ENCODE peak calls at places on chromosomes 12 and 14, in five cellular contexts. T is heart right ventricle; V is left lung; E is right lobe of liver; A is CD4-positive, alpha-beta memory T cell. X is an unnamed sample. For H3K36me3, the result is how much of the 10 kb centered on the place peaks cover.

GRCh38 chr12:124497039-124497438 is 70.4 kb downstream of the NCOR2 start:
- DNase-seq in E (no peak), A (no peak), V (no peak), T (peak), X (peak)

GRCh38 chr12:132734206-132734605 is 23.6 kb downstream of the PGAM5 start:
- DNase-seq in V (peak), E (no peak), A (no peak), T (no peak), X (no peak)

GRCh38 chr12:18224745-18225144 is 36.6 kb upstream of the PIK3C2G start:
- DNase-seq in V (no peak), E (no peak), A (no peak), T (no peak), X (no peak)

GRCh38 chr14:64778114-64778754 is 74.0 kb downstream of the PLEKHG3 start:
- DNase-seq in A (no peak), T (no peak), V (no peak), E (peak), X (peak)

GRCh38 chr14:77883479-77884238 is 83.8 kb downstream of the ADCK1 start:
- DNase-seq in E (no peak), A (no peak), V (no peak), T (no peak), X (no peak)

GRCh38 chr12:19058235-19059021 is 71.1 kb upstream of the PLEKHA5 start:
- DNase-seq in V (no peak), A (no peak), E (no peak), T (no peak), X (no peak)

GRCh38 chr14:106455026-106455425 is 928.6 kb downstream of the TMEM121 start:
- DNase-seq in E (no peak), T (no peak), V (no peak), A (no peak), X (no peak)

GRCh38 chr14:31270196-31270772 is 62.7 kb upstream of the HECTD1 start:
- DNase-seq in V (no peak), E (no peak), T (no peak), A (no peak), X (no peak)

GRCh38 chr12:80178846-80179245 is 79.5 kb downstream of the OTOGL start:
- DNase-seq in V (no peak), E (no peak), T (no peak), A (no peak), X (no peak)

GRCh38 chr12:104999347-104999685 is 13.2 kb downstream of the NOPCHAP1 start:
- DNase-seq in A (no peak), E (no peak), T (no peak), V (no peak), X (no peak)

GRCh38 chr12:50121636-50122035 is 9.6 kb downstream of the COX14 start:
- DNase-seq in A (no peak), V (no peak), E (no peak), T (no peak), X (no peak)
- H3K36me3 ChIP-seq in A (half or more), V (half or more), E (under half), T (half or more), X (half or more)

GRCh38 chr14:68141531-68142088 is 322.0 kb downstream of the RAD51B start:
- DNase-seq in A (no peak), E (no peak), T (no peak), V (no peak), X (no peak)
- H3K36me3 ChIP-seq in A (under half), E (under half), T (under half), V (under half), X (under half)

DNA sequence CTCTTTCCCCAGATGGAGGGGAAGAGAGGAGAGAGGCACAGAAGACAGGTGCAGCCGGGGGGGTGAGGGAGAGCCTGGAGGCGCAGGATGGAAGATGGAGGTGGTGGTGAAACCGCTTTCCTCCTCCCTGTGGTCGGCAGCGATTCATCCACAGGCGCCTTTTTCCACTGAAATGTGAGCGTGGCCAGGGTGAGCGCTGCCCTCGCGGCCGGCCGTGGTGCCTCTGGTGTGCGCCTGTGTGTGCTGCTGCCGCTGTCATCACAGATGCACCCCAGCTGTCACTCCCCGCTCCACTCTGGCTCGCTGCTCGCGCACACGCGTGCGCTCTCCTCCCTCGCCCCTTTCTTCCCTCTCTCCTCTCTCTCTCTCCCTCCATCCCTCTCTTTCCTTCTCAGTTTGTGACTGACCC is at the start of gene LRTM2:
- DNase-seq in T (no peak), V (no peak), E (no peak), A (no peak), X (no peak)
- H3K36me3 ChIP-seq in T (under half), V (under half), E (under half), A (under half), X (under half)

GRCh38 chr14:75030147-75030546 is 21.1 kb downstream of the MLH3 start:
- DNase-seq in E (no peak), V (no peak), T (no peak), A (no peak), X (no peak)

GRCh38 chr14:75025082-75025481 is 22.4 kb downstream of the EIF2B2 start:
- DNase-seq in A (no peak), E (no peak), V (no peak), T (no peak), X (no peak)

GRCh38 chr14:75023108-75023507 is 20.4 kb downstream of the EIF2B2 start:
- DNase-seq in A (no peak), E (no peak), V (no peak), T (no peak), X (no peak)

GRCh38 chr14:75022655-75023054 is 19.9 kb downstream of the EIF2B2 start:
- DNase-seq in A (no peak), E (no peak), V (no peak), T (peak), X (peak)

DNA sequence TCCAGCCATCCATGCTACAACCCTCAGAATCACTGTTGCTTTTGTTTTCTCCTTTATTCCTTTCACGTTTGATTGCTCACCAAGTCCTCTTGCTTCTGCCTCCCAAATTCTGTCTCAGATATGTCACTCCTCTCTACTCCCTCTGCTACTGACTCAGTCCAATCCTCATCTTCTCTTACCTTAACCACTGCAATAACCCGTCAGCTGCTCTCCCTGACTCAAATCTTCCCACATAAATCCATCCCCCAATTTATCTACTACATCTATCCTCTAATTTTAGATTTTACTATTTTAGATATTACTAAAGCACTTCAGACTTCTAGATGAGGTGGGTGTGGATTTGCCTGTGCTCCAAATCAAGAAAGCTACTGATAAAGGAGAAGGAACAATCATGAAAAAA is 23.2 kb downstream of the EIF2B2 start:
- DNase-seq in T (no peak), V (no peak), E (no peak), A (no peak), X (no peak)
- H3K36me3 ChIP-seq in T (half or more), V (half or more), E (under half), A (under half), X (half or more)

GRCh38 chr12:87303396-87304012 is 725.7 kb downstream of the C12orf50 start:
- DNase-seq in V (no peak), T (no peak), A (no peak), E (no peak), X (no peak)

GRCh38 chr12:87305481-87305880 is 723.7 kb downstream of the C12orf50 start:
- DNase-seq in E (no peak), A (no peak), V (no peak), T (no peak), X (no peak)

GRCh38 chr12:87302126-87302732 is 727.0 kb downstream of the C12orf50 start:
- DNase-seq in E (no peak), V (no peak), A (no peak), T (no peak), X (no peak)

DNA sequence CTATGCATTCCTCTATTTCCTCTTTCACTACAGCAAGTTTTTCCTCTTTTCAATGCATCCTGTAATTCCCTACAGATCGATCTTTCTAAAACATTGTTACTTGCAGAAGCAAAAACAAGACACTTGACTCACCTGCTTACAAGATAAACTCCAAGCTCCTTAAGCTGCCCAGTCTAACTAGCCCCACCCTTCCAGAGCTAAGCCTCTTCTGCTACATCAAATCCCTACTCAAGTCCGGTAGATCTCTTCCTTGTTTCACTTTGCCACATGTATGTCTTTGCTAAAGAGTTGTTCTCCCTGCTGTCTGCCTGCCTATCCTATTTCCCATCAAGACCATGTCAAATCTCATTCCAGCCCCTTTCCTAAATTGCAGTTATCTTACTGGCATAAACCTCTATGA is 724.8 kb downstream of the C12orf50 start:
- DNase-seq in V (no peak), E (no peak), T (no peak), A (no peak), X (no peak)
- H3K36me3 ChIP-seq in V (under half), E (under half), T (under half), A (under half), X (under half)

X was measured in left ventricle myocardium inferior.